ENCODE peak calls at places on chromosomes 4 and X, in four cellular contexts. L is lower lobe of right lung, T is kidney, N is IMR-90. G is an unnamed sample.

GRCh38 chr4:10006236-10006603 is 15.1 kb downstream of the SLC2A9 start:
- DNase-seq in L (no peak), T (no peak), N (no peak), G (no peak)

GRCh38 chr4:36493240-36493639 is 211.8 kb downstream of the DTHD1 start:
- DNase-seq in L (no peak), T (no peak), N (no peak), G (no peak)

GRCh38 chrX:70494441-70494840 is 49.8 kb downstream of the DLG3 start:
- DNase-seq in L (no peak), T (no peak), N (peak), G (no peak)

GRCh38 chr4:139452000-139452399 is 1.9 kb upstream of the RAB33B start:
- DNase-seq in L (no peak), T (no peak), N (no peak), G (no peak)

GRCh38 chr4:110087116-110087708 is 111.2 kb downstream of the ELOVL6 start:
- DNase-seq in L (no peak), T (no peak), N (peak), G (no peak)

GRCh38 chrX:45479835-45480422 is 279.3 kb upstream of the DIPK2B start:
- DNase-seq in L (no peak), T (no peak), N (peak), G (no peak)

GRCh38 chr4:76233967-76234678 is 17.4 kb upstream of the FAM47E start:
- DNase-seq in L (peak), T (peak), N (no peak), G (no peak)

GRCh38 chr4:16250665-16251365 is 24.5 kb upstream of the TAPT1 start:
- DNase-seq in L (no peak), T (no peak), N (peak), G (no peak)

GRCh38 chr4:43875655-43876054 is 573.0 kb downstream of the KCTD8 start:
- DNase-seq in L (no peak), T (no peak), N (no peak), G (no peak)

GRCh38 chr4:112765317-112765989 is 128.5 kb downstream of the LARP7 start:
- DNase-seq in L (no peak), T (no peak), N (peak), G (no peak)

GRCh38 chr4:168540865-168541607 is 44.2 kb downstream of the PALLD start:
- DNase-seq in L (no peak), T (no peak), N (no peak), G (no peak)

GRCh38 chr4:26020896-26021295 is 106.9 kb downstream of the SMIM20 start:
- DNase-seq in L (no peak), T (no peak), N (peak), G (no peak)

GRCh38 chr4:47567511-47567910 is 82.4 kb downstream of the ATP10D start:
- DNase-seq in L (no peak), T (no peak), N (peak), G (no peak)

GRCh38 chr4:109547394-109547793 is 12.7 kb upstream of the MCUB start:
- DNase-seq in L (no peak), T (no peak), N (peak), G (no peak)

GRCh38 chr4:71184195-71184781 is 154.5 kb upstream of the SLC4A4 start:
- DNase-seq in L (no peak), T (no peak), N (peak), G (peak)

GRCh38 chr4:130147618-130148017 is 1051.7 kb downstream of the C4orf33 start:
- DNase-seq in L (no peak), T (no peak), N (no peak), G (no peak)

GRCh38 chr4:144223654-144224053 is 83.1 kb upstream of the GYPA start:
- DNase-seq in L (no peak), T (no peak), N (no peak), G (no peak)

GRCh38 chr4:51960486-51960885 is 59.7 kb downstream of the LRRC66 start:
- DNase-seq in L (no peak), T (no peak), N (no peak), G (no peak)

GRCh38 chrX:40671126-40671525 is 23.8 kb upstream of the CXorf38 start:
- DNase-seq in L (no peak), T (no peak), N (no peak), G (no peak)

GRCh38 chrX:130715299-130715698 is 187.7 kb downstream of the ENOX2 start:
- DNase-seq in L (no peak), T (no peak), N (peak), G (no peak)

GRCh38 chr4:119038465-119038864 is 97.2 kb upstream of the MYOZ2 start:
- DNase-seq in L (no peak), T (no peak), N (peak), G (no peak)

GRCh38 chr4:76966024-76966579 is 16.6 kb downstream of the SEPTIN11 start:
- DNase-seq in L (no peak), T (no peak), N (no peak), G (no peak)

GRCh38 chrX:102715967-102716366 is 3.7 kb downstream of the GPRASP2 start:
- DNase-seq in L (no peak), T (no peak), N (no peak), G (no peak)

GRCh38 chrX:102711872-102712215 is 404 bp upstream of the GPRASP2 start:
- DNase-seq in L (no peak), T (no peak), N (no peak), G (no peak)

GRCh38 chrX:102714994-102715393 is 2.7 kb downstream of the GPRASP2 start:
- DNase-seq in L (no peak), T (no peak), N (no peak), G (no peak)

GRCh38 chrX:102712216-102712966 is at the start of gene GPRASP2:
- DNase-seq in L (peak), T (peak), N (no peak), G (no peak)

DNA sequence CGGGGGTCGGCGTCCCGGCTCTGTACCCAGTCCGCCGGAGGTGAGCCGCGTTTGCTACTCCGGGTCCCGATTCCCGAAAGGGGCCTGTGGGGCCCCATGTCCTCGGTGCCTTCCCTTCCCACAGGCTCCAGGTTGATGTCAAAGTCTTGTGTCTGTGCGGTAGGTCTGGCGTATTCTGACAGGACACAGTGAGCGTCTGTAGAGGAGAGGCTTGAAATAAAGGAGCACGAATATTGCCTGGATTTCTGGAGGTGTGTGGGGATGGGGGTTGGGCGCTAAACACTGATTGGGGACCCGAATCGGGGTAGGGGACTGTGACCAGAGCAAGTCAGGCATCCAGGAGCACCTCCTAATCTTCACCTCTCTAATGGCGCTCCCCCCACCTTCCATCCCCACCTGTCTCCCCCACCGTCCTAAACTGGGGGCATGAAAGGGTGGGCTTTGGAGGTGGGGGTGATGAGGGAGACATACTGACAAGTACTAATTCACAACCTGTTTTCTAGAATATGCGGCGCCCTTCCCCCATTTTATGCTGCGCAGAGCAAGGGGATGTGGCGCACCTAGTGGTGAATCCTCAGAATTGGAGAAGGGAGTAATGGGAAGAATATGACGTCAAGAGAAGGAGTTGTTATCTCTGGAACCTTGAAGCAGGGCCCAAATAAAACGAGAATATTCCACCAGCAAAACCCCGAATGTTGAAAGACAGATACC is 874 bp downstream of the GPRASP2 start:
- DNase-seq in L (peak), T (no peak), N (peak), G (no peak)
- TF ChIP-seq CTCF in L (peak), T (peak), N (peak), G (peak)

DNA sequence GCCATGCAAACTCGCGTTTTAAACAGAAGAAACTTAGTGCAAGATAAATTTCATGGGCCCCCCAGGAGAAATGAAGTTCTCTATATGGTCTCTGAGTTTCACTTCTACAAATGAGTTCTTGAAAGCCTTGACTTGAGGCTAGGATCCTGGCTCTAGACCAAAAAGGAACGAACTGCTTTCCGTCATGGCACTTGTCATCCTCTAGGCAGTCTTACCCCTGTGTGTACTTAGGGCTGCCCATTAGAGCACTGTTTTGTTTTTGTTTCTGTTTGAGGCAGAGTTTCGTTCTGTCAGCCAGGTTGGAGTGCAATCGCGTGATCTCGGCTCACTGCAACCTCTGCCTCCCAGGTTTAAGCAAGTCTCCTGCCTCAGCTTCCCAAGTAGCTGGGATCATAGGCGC is 29.0 kb downstream of the RNF4 start:
- DNase-seq in L (no peak), T (no peak), N (no peak), G (no peak)
- TF ChIP-seq CTCF in L (no peak), T (no peak), N (no peak), G (no peak)

GRCh38 chrX:55342533-55343501 is 78.1 kb upstream of the PAGE3 start:
- DNase-seq in L (no peak), T (no peak), N (no peak), G (no peak)
- TF ChIP-seq CTCF in L (peak), T (peak), N (peak), G (peak)

DNA sequence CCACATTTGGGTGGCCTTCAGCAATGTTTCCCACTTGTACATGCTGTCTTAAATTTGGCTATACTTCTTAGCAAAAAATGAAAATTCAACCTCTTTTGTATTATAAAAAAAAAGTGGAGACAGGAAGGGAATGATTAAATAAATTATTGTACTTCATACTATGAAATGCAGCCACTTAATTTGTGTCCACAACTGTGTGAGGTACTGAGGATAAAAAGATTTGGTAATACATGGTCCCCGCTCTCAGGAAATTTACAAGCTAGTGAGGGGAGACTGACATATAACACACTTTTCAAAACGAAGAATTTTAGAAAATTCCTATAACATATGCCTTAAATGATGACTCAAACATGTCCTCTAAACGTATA is 105.0 kb downstream of the HNRNPD start:
- DNase-seq in L (no peak), T (no peak), N (no peak), G (no peak)
- TF ChIP-seq CTCF in L (no peak), T (no peak), N (no peak), G (peak)

GRCh38 chr4:7858498-7858897 is 81.2 kb downstream of the AFAP1 start:
- DNase-seq in L (no peak), T (no peak), N (no peak), G (no peak)
- TF ChIP-seq CTCF in L (no peak), T (no peak), N (no peak), G (no peak)

GRCh38 chrX:16870861-16871584 is 861 bp upstream of the RBBP7 start:
- DNase-seq in L (peak), T (peak), N (no peak), G (peak)
- TF ChIP-seq CTCF in L (no peak), T (no peak), N (no peak), G (no peak)

GRCh38 chr4:90025248-90025647 is 101.9 kb upstream of the CCSER1 start:
- DNase-seq in L (no peak), T (no peak), N (peak), G (no peak)
- TF ChIP-seq CTCF in L (no peak), T (no peak), N (peak), G (no peak)

G was measured in CD4-positive, alpha-beta T cell.